ENCODE peak calls at places on chromosomes 4 and X, in six cellular contexts. D, I, X, P, R and W are unnamed samples.
A peak's percentile ranks its signal among the peaks of the same experiment; 100 is the strongest.

GRCh38 chr4:52051213-52051614 is at the start of gene SPATA18:
- DNase-seq in I (no peak), D (peak; percentile 54), R (no peak), P (no peak), X (no peak), W (peak; percentile 49)

GRCh38 chr4:79358438-79358837 is 32.6 kb upstream of the NAA11 start:
- DNase-seq in R (no peak), X (no peak), I (no peak), D (no peak), P (no peak), W (no peak)

GRCh38 chr4:173801876-173802713 is 272.1 kb upstream of the HAND2 start:
- DNase-seq in R (no peak), I (no peak), D (no peak), P (no peak), X (no peak), W (no peak)

GRCh38 chrX:152989292-152989658 is 4.6 kb downstream of the PNMA5 start:
- DNase-seq in R (no peak), D (peak; percentile 14), P (no peak), I (no peak), X (no peak), W (peak; percentile 45)

GRCh38 chrX:31038585-31039326 is 33.1 kb downstream of the FTHL17 start:
- DNase-seq in X (peak; percentile 5), I (peak; percentile 26), D (peak; percentile 24), R (no peak), P (no peak), W (peak; percentile 19)

GRCh38 chr4:47043821-47044220 is 12.5 kb downstream of the GABRB1 start:
- DNase-seq in D (no peak), P (no peak), R (no peak), X (no peak), I (no peak), W (no peak)

GRCh38 chr4:7323872-7324650 is 110.7 kb downstream of the PSAPL1 start:
- DNase-seq in X (no peak), R (no peak), D (no peak), I (no peak), P (no peak), W (no peak)

GRCh38 chrX:3295731-3296130 is 50.7 kb downstream of the MXRA5 start:
- DNase-seq in R (no peak), D (no peak), P (no peak), X (no peak), I (no peak), W (no peak)

GRCh38 chrX:6959006-6959405 is 188.5 kb upstream of the STS start:
- DNase-seq in I (no peak), D (no peak), X (no peak), P (no peak), R (no peak), W (no peak)